ENCODE peak calls at places on chromosomes 3 and 15, in five cellular contexts. R is Panc1, Y is NT2/D1, S is pancreas, K is Caco-2. G is an unnamed sample. For H3K4me1, the result is how much of the 10 kb centered on the place peaks cover.

GRCh38 chr3:152299243-152299976 is 30.7 kb downstream of the MBNL1 start:
- DNase-seq in R (no peak), Y (no peak), S (no peak), K (no peak), G (no peak)

GRCh38 chr3:164748626-164749025 is 329.7 kb downstream of the SI start:
- DNase-seq in R (no peak), Y (no peak), S (no peak), K (no peak), G (no peak)

GRCh38 chr3:14179114-14179465 is 473 bp downstream of the LSM3 start:
- DNase-seq in R (no peak), Y (no peak), S (no peak), K (no peak), G (no peak)

GRCh38 chr3:46664971-46665762 is 28.3 kb downstream of the ALS2CL start:
- DNase-seq in R (no peak), Y (no peak), S (no peak), K (peak), G (no peak)

GRCh38 chr15:59537384-59537783 is 74.2 kb upstream of the GCNT3 start:
- DNase-seq in R (no peak), Y (no peak), S (no peak), K (no peak), G (no peak)

GRCh38 chr15:60000824-60001641 is 3.1 kb upstream of the FOXB1 start:
- DNase-seq in R (no peak), Y (no peak), S (no peak), K (no peak), G (no peak)

GRCh38 chr3:42080452-42080872 is 10.7 kb upstream of the TRAK1 start:
- DNase-seq in R (no peak), Y (no peak), S (no peak), K (peak), G (no peak)

GRCh38 chr3:186487819-186488218 is 56.4 kb downstream of the CRYGS start:
- DNase-seq in R (no peak), Y (no peak), S (no peak), K (no peak), G (no peak)

GRCh38 chr3:152458725-152459515 is 190.2 kb downstream of the MBNL1 start:
- DNase-seq in R (no peak), Y (no peak), S (no peak), K (no peak), G (no peak)

GRCh38 chr3:195110647-195111321 is 160.2 kb downstream of the XXYLT1 start:
- DNase-seq in R (no peak), Y (no peak), S (peak), K (no peak), G (no peak)

GRCh38 chr3:37127340-37127739 is 47.0 kb downstream of the LRRFIP2 start:
- DNase-seq in R (no peak), Y (no peak), S (no peak), K (no peak), G (no peak)

GRCh38 chr3:51358981-51359380 is 26.1 kb upstream of the MANF start:
- DNase-seq in R (no peak), Y (no peak), S (no peak), K (no peak), G (no peak)

GRCh38 chr3:31250116-31250813 is 282.5 kb upstream of the STT3B start:
- DNase-seq in R (no peak), Y (no peak), S (no peak), K (no peak), G (no peak)

GRCh38 chr3:105869982-105870381 is 1.2 kb upstream of the CBLB start:
- DNase-seq in R (no peak), Y (no peak), S (no peak), K (no peak), G (no peak)

GRCh38 chr3:187678869-187679268 is 8.7 kb upstream of the SST start:
- DNase-seq in R (peak), Y (peak), S (no peak), K (peak), G (no peak)

GRCh38 chr15:95495033-95495541 is 835.4 kb upstream of the NR2F2 start:
- DNase-seq in R (no peak), Y (no peak), S (no peak), K (no peak), G (no peak)

GRCh38 chr3:88219138-88219792 is 69.5 kb downstream of the C3orf38 start:
- DNase-seq in R (no peak), Y (peak), S (peak), K (peak), G (peak)

GRCh38 chr3:54577313-54577712 is 350.5 kb downstream of the LRTM1 start:
- DNase-seq in R (no peak), Y (no peak), S (no peak), K (no peak), G (no peak)

GRCh38 chr3:153215971-153216370 is 53.9 kb downstream of the RAP2B start:
- DNase-seq in R (no peak), Y (no peak), S (no peak), K (no peak), G (no peak)

GRCh38 chr15:70267306-70267705 is 169.6 kb upstream of the TLE3 start:
- DNase-seq in R (no peak), Y (no peak), S (no peak), K (no peak), G (no peak)

GRCh38 chr3:52724511-52724910 is 18.6 kb downstream of the SPCS1 start:
- DNase-seq in R (no peak), Y (no peak), S (no peak), K (no peak), G (no peak)

GRCh38 chr15:62407216-62407615 is 242.1 kb upstream of the C2CD4B start:
- DNase-seq in R (no peak), Y (no peak), S (no peak), K (no peak), G (no peak)

GRCh38 chr3:49017978-49018706 is at the start of gene DALRD3:
- DNase-seq in R (no peak), Y (no peak), S (peak), K (peak), G (peak)

GRCh38 chr15:36401586-36401966 is 177.8 kb upstream of the CDIN1 start:
- DNase-seq in R (no peak), Y (no peak), S (no peak), K (no peak), G (no peak)

GRCh38 chr3:46433841-46434240 is 26.8 kb downstream of the CCRL2 start:
- DNase-seq in R (no peak), Y (no peak), S (no peak), K (no peak), G (no peak)

GRCh38 chr3:113498221-113499005 is 16.5 kb downstream of the SPICE1 start:
- DNase-seq in R (no peak), Y (no peak), S (no peak), K (no peak), G (no peak)

DNA sequence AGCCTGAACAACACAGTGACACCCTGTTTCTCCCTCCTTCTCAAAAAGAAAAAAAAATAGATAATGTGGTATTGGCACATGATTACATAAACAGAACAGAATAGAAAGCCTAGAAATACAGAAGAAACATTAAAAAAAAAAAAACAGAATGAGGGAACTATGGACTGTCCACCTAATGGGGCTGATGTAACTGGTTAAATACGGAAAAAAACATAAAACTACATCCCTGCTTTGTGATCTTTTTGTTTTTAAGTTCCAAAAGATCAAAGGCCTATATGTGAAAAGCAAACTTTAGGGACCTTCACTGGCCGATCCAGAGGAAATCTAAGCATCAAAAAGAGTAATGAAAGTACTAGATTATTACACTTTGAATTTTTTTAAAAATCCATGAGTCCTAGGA is 17.2 kb downstream of the TMEM202 start:
- DNase-seq in R (no peak), Y (no peak), S (no peak), K (no peak), G (no peak)
- H3K4me1 ChIP-seq in R (under half), Y (under half), S (under half), K (under half), G (under half)

DNA sequence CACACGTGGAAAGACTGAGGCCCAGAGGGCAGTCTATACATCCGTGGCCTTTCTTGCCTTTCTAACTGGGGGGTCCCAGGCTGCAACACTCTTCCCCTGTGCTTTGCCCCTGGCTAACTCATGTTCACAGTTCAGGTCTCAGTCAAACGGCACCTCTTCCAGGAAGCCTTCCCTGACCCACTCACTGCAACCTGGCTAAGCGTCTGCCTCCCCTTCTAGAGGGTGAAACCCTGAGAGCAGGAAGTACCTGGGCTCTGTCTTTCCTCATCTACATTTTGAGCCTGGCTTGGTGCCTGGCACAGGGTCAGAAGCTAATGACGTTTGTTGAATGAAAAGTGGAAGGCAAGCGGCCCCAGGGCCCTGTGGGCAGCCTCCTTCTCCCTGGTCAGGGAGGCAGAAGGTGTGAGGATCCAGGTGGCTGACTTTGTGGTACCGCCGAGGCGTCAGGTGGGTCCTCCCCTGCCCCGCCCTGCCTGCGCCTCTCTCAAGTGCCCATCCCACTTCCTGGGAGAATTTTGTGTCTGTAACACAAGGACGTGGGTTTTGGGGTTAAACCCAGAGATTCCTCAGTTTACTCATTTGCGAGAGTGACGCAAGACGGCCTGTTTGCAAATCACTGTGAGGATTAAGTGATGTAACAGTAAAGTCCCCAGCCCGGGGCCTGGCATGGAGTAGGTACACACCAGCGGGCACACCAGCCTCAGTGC is 32.1 kb downstream of the DNASE1L3 start:
- DNase-seq in R (no peak), Y (no peak), S (no peak), K (no peak), G (no peak)
- H3K4me1 ChIP-seq in R (under half), Y (under half), S (under half), K (under half), G (under half)

GRCh38 chr3:69743975-69744374 is 4.7 kb downstream of the MITF start:
- DNase-seq in R (no peak), Y (no peak), S (no peak), K (no peak), G (no peak)
- H3K4me1 ChIP-seq in R (under half), Y (under half), S (under half), K (under half), G (under half)

DNA sequence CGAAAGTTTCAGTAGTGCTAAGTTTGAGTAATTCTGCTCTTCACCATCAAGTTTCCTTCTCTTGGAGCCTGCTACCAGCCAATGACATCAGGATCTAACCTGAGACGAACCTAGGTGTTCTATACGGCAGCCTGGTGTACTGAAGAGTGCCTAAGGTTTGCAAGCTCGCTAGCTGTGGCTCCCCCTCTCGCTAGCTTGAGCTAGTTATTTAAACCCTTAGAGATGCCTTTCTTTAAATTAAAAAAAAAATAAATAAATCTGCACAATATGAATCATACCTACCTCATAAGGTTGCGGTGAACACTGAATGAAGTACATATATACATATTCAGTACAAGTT is 1.4 kb upstream of the COL8A1 start:
- DNase-seq in R (peak), Y (no peak), S (no peak), K (no peak), G (no peak)
- H3K4me1 ChIP-seq in R (under half), Y (under half), S (under half), K (under half), G (under half)